ENCODE peak calls at places on chromosomes 4 and X, in six cellular contexts. M is adrenal gland, Y is heart left ventricle, K is neuronal stem cell, T is ascending aorta, Q is psoas muscle. B is an unnamed sample. For H3K4me1, the result is how much of the 10 kb centered on the place peaks cover.

GRCh38 chr4:173919196-173919595 is 364.3 kb downstream of the FBXO8 start:
- DNase-seq in M (no peak), Y (no peak), K (no peak), T (no peak), Q (no peak), B (no peak)

GRCh38 chr4:14072506-14072905 is 445.0 kb upstream of the BOD1L1 start:
- DNase-seq in M (no peak), Y (no peak), K (no peak), T (no peak), Q (no peak), B (no peak)

GRCh38 chr4:161581262-161581661 is 582.5 kb downstream of the FSTL5 start:
- DNase-seq in M (no peak), Y (no peak), K (no peak), T (no peak), Q (no peak), B (no peak)

GRCh38 chr4:147060171-147060931 is 114.7 kb upstream of the TTC29 start:
- DNase-seq in M (no peak), Y (no peak), K (peak), T (no peak), Q (no peak), B (no peak)

GRCh38 chr4:84767163-84767562 is 184.2 kb downstream of the CDS1 start:
- DNase-seq in M (no peak), Y (no peak), K (no peak), T (no peak), Q (no peak), B (no peak)

GRCh38 chr4:9898596-9899345 is 117.3 kb downstream of the DRD5 start:
- DNase-seq in M (peak), Y (peak), K (peak), T (no peak), Q (no peak), B (no peak)

GRCh38 chr4:128228021-128228571 is 59.5 kb downstream of the PGRMC2 start:
- DNase-seq in M (no peak), Y (no peak), K (no peak), T (no peak), Q (no peak), B (no peak)

GRCh38 chr4:158826057-158826456 is 57.2 kb downstream of the FNIP2 start:
- DNase-seq in M (no peak), Y (no peak), K (no peak), T (no peak), Q (no peak), B (no peak)

GRCh38 chr4:73853246-73853704 is at the start of gene PF4V1:
- DNase-seq in M (no peak), Y (no peak), K (no peak), T (no peak), Q (peak), B (no peak)

GRCh38 chr4:110442309-110442708 is 33.6 kb upstream of the ENPEP start:
- DNase-seq in M (no peak), Y (no peak), K (no peak), T (no peak), Q (no peak), B (no peak)

GRCh38 chrX:37060999-37061398 is 52.8 kb downstream of the FAM47C start:
- DNase-seq in M (no peak), Y (no peak), K (peak), T (no peak), Q (no peak), B (no peak)

GRCh38 chrX:70089575-70090297 is 27.5 kb downstream of the OTUD6A start:
- DNase-seq in M (no peak), Y (no peak), K (no peak), T (no peak), Q (no peak), B (no peak)

DNA sequence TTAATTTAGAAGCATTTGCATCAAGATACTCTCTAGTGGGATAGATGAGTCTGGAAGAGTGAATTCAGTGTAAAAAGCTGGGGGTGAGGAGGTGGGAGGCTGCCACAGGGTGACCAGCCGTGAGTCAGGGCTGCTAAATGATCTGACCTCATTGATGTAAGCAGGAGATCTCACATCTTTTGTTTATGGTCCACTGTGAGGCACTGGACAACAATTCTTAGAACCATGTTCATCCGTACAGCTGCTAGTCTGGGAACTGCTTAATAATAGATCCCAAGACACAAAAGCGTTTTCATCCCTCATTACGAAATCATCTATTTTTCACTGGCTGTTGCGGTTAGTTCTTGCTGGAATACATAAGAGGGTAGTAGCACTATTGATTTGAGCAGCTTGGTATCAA is 14.1 kb downstream of the KLF3 start:
- DNase-seq in M (no peak), Y (no peak), K (no peak), T (no peak), Q (no peak), B (no peak)
- H3K4me1 ChIP-seq in M (under half), Y (half or more), K (under half), T (under half), Q (half or more), B (half or more)

DNA sequence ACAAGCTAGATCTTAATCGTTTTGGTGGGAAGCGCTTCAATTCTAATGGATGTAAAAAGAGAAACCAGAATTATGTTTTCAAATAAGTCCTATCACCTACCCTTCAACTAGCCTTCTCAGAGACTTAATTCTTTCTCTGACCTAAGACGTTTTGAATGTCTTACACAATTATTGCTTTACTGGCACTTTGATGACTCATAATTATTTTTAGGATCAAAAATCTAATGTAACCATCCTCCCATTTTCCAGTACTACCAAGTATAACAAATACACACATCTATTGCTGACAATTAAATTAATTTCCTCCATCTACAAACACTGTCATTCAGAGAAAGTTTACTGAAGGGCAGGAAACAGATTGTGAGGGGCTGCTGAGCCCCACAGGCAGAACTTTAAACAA is 108.6 kb downstream of the PPP3CA start:
- DNase-seq in M (no peak), Y (no peak), K (no peak), T (no peak), Q (no peak), B (no peak)
- H3K27ac ChIP-seq in M (peak), Y (no peak), K (no peak), T (no peak), Q (peak), B (peak)

DNA sequence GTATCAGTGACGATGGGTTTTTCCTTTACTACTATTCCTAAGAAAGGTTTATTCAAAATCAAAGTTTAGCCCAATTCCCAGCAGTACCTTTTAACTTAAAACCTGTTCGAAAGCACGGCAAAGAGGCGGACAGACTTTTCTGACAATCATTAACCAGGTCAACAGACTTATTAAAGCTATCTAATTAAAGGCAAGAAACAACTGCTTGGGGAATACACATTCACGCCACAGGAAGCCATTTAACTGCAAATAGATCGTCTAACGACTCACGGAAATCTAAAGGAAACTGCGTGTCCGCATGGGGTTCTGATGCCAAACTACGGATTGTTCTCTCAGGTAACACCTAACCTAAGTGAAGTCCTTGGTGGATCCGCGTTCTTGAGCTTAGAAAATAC is 660 bp upstream of the USP53 start:
- DNase-seq in M (no peak), Y (peak), K (no peak), T (no peak), Q (no peak), B (no peak)
- H3K4me1 ChIP-seq in M (under half), Y (under half), K (under half), T (under half), Q (under half), B (under half)

GRCh38 chr4:140640150-140640748 is 71.5 kb upstream of the UCP1 start:
- DNase-seq in M (no peak), Y (no peak), K (no peak), T (no peak), Q (no peak), B (no peak)
- H3K27ac ChIP-seq in M (no peak), Y (no peak), K (no peak), T (no peak), Q (no peak), B (no peak)

GRCh38 chr4:2797188-2797544 is 4.3 kb downstream of the SH3BP2 start:
- DNase-seq in M (no peak), Y (no peak), K (no peak), T (no peak), Q (no peak), B (no peak)
- H3K4me1 ChIP-seq in M (under half), Y (half or more), K (under half), T (under half), Q (under half), B (half or more)

GRCh38 chr4:71257761-71258160 is 81.1 kb upstream of the SLC4A4 start:
- DNase-seq in M (no peak), Y (no peak), K (no peak), T (no peak), Q (no peak), B (no peak)

GRCh38 chr4:71260544-71260943 is 78.3 kb upstream of the SLC4A4 start:
- DNase-seq in M (no peak), Y (no peak), K (no peak), T (no peak), Q (no peak), B (no peak)

GRCh38 chr4:71258323-71258722 is 80.5 kb upstream of the SLC4A4 start:
- DNase-seq in M (no peak), Y (no peak), K (no peak), T (no peak), Q (no peak), B (no peak)

GRCh38 chr4:71259911-71260331 is 78.9 kb upstream of the SLC4A4 start:
- DNase-seq in M (no peak), Y (no peak), K (no peak), T (no peak), Q (no peak), B (no peak)

GRCh38 chr4:71259305-71259704 is 79.5 kb upstream of the SLC4A4 start:
- DNase-seq in M (no peak), Y (peak), K (no peak), T (no peak), Q (peak), B (no peak)
- H3K27ac ChIP-seq in M (no peak), Y (peak), K (no peak), T (no peak), Q (no peak), B (no peak)

GRCh38 chrX:119757646-119757978 is 776 bp upstream of the SOWAHD start:
- DNase-seq in M (no peak), Y (no peak), K (no peak), T (no peak), Q (no peak), B (no peak)
- H3K4me1 ChIP-seq in M (under half), Y (under half), K (under half), T (under half), Q (under half), B (under half)

DNA sequence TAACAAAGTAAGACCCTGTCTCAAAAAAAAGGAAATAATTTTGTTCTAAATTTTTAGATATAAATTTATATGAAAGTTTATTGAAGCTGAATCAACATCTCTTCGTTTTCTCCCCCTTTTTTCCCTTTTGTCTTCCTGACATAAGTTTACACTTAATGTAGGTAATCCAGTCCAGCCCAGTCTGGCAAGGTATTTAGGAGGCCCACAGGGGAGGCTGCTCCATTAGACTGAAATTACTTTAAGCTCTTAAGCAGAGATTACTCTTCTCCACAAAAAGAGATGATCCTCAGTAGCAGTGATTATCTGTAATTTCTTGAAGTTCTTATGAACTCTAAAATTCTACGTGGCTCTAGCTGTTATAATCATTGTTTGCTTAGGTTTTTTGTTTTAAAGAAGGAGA is 46.0 kb downstream of the ANXA5 start:
- DNase-seq in M (no peak), Y (no peak), K (no peak), T (no peak), Q (no peak), B (no peak)
- H3K27ac ChIP-seq in M (no peak), Y (no peak), K (no peak), T (no peak), Q (no peak), B (no peak)

GRCh38 chr4:30402276-30402675 is 317.9 kb upstream of the PCDH7 start:
- DNase-seq in M (no peak), Y (no peak), K (no peak), T (no peak), Q (no peak), B (no peak)
- H3K4me1 ChIP-seq in M (under half), Y (under half), K (under half), T (under half), Q (under half), B (under half)

GRCh38 chr4:79053754-79054153 is 114.5 kb upstream of the PAQR3 start:
- DNase-seq in M (no peak), Y (no peak), K (no peak), T (no peak), Q (no peak), B (no peak)

GRCh38 chr4:79046191-79046590 is 107.0 kb upstream of the PAQR3 start:
- DNase-seq in M (no peak), Y (no peak), K (no peak), T (no peak), Q (no peak), B (no peak)

GRCh38 chr4:79048878-79049277 is 109.6 kb upstream of the PAQR3 start:
- DNase-seq in M (no peak), Y (no peak), K (no peak), T (no peak), Q (no peak), B (no peak)

GRCh38 chr4:79049840-79050520 is 110.7 kb upstream of the PAQR3 start:
- DNase-seq in M (no peak), Y (no peak), K (no peak), T (no peak), Q (peak), B (peak)

DNA sequence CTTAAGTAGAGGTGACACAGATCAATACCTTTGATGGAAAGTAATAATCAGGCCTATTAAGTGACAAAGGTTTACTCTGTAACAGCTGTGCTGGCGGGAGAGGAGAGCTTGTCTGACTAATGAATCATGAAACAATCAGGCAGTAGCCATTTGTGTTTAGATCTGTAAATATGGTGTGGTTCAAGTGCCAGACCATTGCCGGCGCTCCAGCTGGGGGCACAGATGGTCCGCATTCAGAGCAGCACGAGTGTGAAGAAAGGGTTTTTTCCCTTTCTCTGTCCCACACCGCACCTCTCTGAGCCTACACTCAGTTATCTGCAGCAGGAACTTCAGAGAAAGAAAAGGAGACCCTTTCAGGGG is 111.3 kb upstream of the PAQR3 start:
- DNase-seq in M (no peak), Y (no peak), K (no peak), T (no peak), Q (no peak), B (peak)
- H3K27ac ChIP-seq in M (no peak), Y (no peak), K (no peak), T (no peak), Q (no peak), B (no peak)